ENCODE peak calls at places on chromosomes 11 and 22, in eight cellular contexts. F is A549, O is tibial nerve, T is stomach, C is transverse colon, W is ovary, X is K562, L is esophagus muscularis mucosa. K is an unnamed sample. For H3K4me1, the result is how much of the 10 kb centered on the place peaks cover.

GRCh38 chr22:18091916-18092526 is 14.2 kb downstream of the PEX26 start:
- DNase-seq in F (peak), C (peak), L (peak), X (no peak), T (peak), W (peak), O (peak), K (peak)

GRCh38 chr11:3840289-3840869 is 380 bp downstream of the RHOG start:
- DNase-seq in T (no peak), X (no peak), C (peak), L (no peak), W (peak), F (no peak), O (no peak), K (no peak)

GRCh38 chr11:3359092-3359824 is 19.7 kb downstream of the ZNF195 start:
- DNase-seq in T (no peak), O (no peak), X (no peak), L (no peak), C (no peak), W (no peak), F (no peak), K (no peak)

GRCh38 chr11:18802381-18803257 is 11.0 kb upstream of the PTPN5 start:
- DNase-seq in O (no peak), T (peak), W (no peak), C (peak), L (peak), F (peak), X (peak), K (no peak)

GRCh38 chr11:27698872-27699241 is 1.4 kb downstream of the BDNF start:
- DNase-seq in L (no peak), C (peak), O (peak), T (peak), W (peak), F (peak), X (peak), K (peak)

GRCh38 chr11:14179126-14179820 is 179.7 kb downstream of the RRAS2 start:
- DNase-seq in L (peak), O (no peak), C (no peak), F (no peak), W (no peak), X (no peak), T (no peak), K (no peak)

GRCh38 chr11:12829536-12830314 is 155.5 kb downstream of the TEAD1 start:
- DNase-seq in O (no peak), X (no peak), C (no peak), W (no peak), F (no peak), T (no peak), L (no peak), K (no peak)

GRCh38 chr11:36228689-36229088 is 60.5 kb downstream of the COMMD9 start:
- DNase-seq in O (no peak), L (no peak), T (no peak), W (no peak), C (no peak), X (no peak), F (no peak), K (no peak)

GRCh38 chr11:48031602-48032001 is 51.2 kb downstream of the PTPRJ start:
- DNase-seq in L (no peak), F (no peak), C (no peak), T (no peak), W (no peak), X (no peak), O (no peak), K (no peak)

GRCh38 chr11:128908391-128909246 is 17.5 kb downstream of the KCNJ5 start:
- DNase-seq in W (peak), T (peak), X (no peak), O (no peak), C (peak), L (no peak), F (peak), K (peak)

GRCh38 chr11:55172734-55173415 is 89.1 kb upstream of the TRIM48 start:
- DNase-seq in X (no peak), O (no peak), W (no peak), F (no peak), T (no peak), C (no peak), L (peak), K (peak)

GRCh38 chr11:112352907-112353306 is 92.2 kb upstream of the PLET1 start:
- DNase-seq in L (no peak), T (no peak), C (no peak), F (no peak), X (no peak), W (no peak), O (no peak), K (no peak)

GRCh38 chr22:38700271-38700788 is 413 bp downstream of the JOSD1 start:
- DNase-seq in O (peak), C (peak), X (no peak), W (peak), T (peak), L (peak), F (no peak), K (peak)

GRCh38 chr11:102577182-102577581 is 46.6 kb upstream of the MMP7 start:
- DNase-seq in W (no peak), C (no peak), L (no peak), X (no peak), T (no peak), O (no peak), F (no peak), K (no peak)

GRCh38 chr22:18032455-18033101 is 8.2 kb upstream of the MICAL3 start:
- DNase-seq in F (no peak), O (no peak), X (no peak), W (no peak), T (no peak), C (no peak), L (no peak), K (no peak)

GRCh38 chr22:35604671-35605457 is 12.3 kb downstream of the MB start:
- DNase-seq in O (no peak), W (no peak), F (no peak), T (no peak), X (peak), L (no peak), C (no peak), K (no peak)

GRCh38 chr11:74777877-74778276 is 29.2 kb downstream of the RNF169 start:
- DNase-seq in O (no peak), T (no peak), C (no peak), L (no peak), W (no peak), X (no peak), F (no peak), K (no peak)

GRCh38 chr11:46234261-46234660 is 43.2 kb upstream of the CREB3L1 start:
- DNase-seq in L (no peak), O (no peak), C (no peak), F (no peak), X (no peak), W (no peak), T (no peak), K (no peak)

GRCh38 chr11:66317322-66317765 is 500 bp upstream of the CD248 start:
- DNase-seq in O (peak), X (no peak), T (no peak), C (no peak), L (no peak), W (peak), F (no peak), K (peak)

GRCh38 chr11:79400717-79401330 is 40.0 kb downstream of the TENM4 start:
- DNase-seq in W (peak), F (peak), C (peak), T (peak), X (no peak), L (no peak), O (no peak), K (no peak)

GRCh38 chr11:97979741-97980140 is 1041.0 kb upstream of the CNTN5 start:
- DNase-seq in F (no peak), O (no peak), W (no peak), X (no peak), C (no peak), T (no peak), L (no peak), K (no peak)

DNA sequence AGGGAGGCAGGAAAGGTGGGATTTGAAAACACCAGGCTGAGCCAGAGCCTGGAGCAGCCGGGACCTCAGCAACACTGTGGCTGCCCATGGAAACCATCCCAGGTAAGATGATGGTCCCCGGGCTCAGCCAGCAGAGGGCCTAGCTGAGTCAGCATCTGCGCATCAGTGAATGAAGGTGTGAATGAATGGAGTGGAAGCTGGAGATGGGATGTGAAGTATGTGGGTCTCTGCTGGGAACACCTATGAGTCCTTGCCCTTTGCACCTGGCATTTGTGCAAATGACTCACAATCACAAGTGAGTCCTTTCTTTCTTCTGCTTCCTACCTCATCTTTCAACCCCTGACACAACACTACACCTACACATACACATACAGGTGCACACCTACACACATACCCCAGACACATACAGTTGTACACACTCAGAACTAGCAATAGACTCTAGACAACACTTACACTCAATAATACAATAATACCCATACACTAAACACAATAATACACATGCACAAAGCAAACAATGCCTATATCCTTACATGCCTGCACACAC is 62.8 kb upstream of the PRDM11 start:
- DNase-seq in W (no peak), X (peak), L (no peak), T (no peak), O (no peak), F (peak), C (no peak), K (no peak)
- TF ChIP-seq EP300 in W (no peak), X (no peak), L (no peak), T (no peak), O (no peak), F (no peak), C (no peak), K (no peak)

DNA sequence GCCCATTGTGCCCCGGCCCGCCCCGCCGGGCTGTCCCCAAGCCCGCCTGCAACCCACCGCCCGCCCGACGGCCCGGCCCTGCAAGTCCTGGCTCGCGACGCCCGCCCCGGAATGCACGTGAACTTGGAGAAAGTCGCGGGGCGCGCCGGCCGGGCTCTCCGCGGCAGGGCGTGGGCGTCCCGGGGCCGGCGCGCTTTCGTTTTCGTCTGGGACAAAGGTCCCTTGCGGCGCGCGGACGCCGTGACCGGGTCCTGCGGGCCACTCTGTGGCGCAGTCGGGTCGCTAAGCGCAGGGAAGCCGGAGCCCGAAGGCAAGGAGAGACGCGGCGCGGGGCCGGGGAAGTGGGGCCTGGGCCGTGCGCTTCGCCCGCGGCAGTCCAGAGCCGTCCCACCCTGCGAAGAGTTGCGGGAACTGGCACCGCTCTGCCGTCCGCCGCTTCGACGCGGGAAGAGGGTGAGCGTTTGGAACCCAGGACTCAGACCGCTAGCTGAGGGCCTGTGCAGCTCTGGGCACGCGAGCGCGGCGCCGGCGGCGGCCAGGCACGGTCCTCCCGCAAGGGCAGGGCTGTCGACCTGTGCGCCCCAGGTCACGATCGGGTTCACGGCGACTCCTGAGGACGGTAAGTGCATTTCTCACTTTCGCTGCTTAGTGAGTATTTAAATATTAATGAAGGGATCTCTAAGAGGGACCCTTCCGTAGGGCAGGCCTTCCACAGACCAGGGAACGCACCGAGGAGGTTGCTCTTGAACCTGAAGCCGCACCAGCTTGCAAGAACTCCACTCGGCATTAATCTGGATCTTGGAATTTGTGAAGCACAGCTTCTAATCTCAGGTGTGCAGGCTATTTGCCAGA is 78.1 kb upstream of the PPARA start:
- DNase-seq in L (no peak), F (no peak), T (peak), X (no peak), O (peak), C (peak), W (peak), K (peak)
- H3K4me1 ChIP-seq in L (half or more), F (under half), T (under half), X (under half), O (under half), C (half or more), W (under half), K (half or more)

DNA sequence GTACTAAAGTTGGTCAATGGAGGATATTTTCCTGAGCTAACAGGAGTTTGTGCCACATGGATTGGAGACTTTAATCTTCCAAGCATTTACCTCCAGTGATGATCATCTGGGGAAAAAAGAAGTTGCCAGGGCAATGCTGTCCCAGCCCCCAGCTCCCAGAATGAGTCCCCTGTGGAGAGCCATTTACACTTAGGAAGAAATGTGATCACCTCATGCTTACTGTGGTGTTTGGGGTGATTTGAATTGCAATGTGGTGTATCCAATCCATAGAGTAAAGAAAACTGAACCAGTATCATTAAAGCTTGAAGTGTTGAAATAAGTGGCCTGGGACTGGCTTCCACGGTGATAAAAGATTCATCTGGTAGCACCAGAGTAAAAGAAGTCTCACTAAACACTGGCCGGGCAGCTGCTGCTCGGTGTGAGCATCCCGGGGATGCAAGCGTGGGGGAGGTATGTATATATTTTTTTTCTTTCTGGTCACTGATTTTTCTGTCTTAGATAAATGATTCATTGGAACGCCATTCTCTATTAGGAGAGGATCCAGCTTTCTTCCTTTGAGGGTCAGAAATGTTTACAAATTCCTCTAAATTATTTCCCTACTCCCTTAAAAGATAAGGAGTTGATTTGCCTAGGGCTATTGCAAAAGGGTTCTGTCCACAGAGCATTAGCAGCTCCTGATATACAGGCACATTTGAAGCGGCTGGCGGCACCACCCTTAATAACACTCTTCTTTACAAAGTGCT is 117.1 kb upstream of the NTM start:
- DNase-seq in W (no peak), L (no peak), X (no peak), O (no peak), C (no peak), F (no peak), T (no peak), K (no peak)
- TF ChIP-seq POLR2A in W (no peak), L (no peak), X (no peak), O (no peak), C (no peak), F (no peak), T (no peak), K (no peak)

GRCh38 chr11:58177409-58178054 is 11.3 kb upstream of the OR9Q2 start:
- DNase-seq in T (no peak), C (no peak), O (no peak), X (no peak), F (no peak), W (no peak), L (no peak), K (no peak)
- TF ChIP-seq EP300 in T (no peak), C (no peak), O (no peak), X (no peak), F (no peak), W (no peak), L (no peak), K (no peak)

GRCh38 chr22:42180349-42180842 is 49.8 kb upstream of the CYP2D6 start:
- DNase-seq in F (no peak), T (no peak), X (peak), O (peak), W (peak), L (peak), C (peak), K (peak)
- H3K4me1 ChIP-seq in F (under half), T (under half), X (under half), O (under half), W (under half), L (under half), C (under half), K (under half)

GRCh38 chr11:78292109-78292803 is 103.5 kb downstream of the USP35 start:
- DNase-seq in X (peak), O (no peak), C (no peak), F (no peak), W (no peak), L (no peak), T (no peak), K (no peak)
- TF ChIP-seq POLR2A in X (no peak), O (no peak), C (no peak), F (no peak), W (no peak), L (no peak), T (no peak), K (no peak)

K was measured in sigmoid colon.